ENCODE peak calls at places on chromosomes 16 and 17, in seven cellular contexts. G is cardiac fibroblast, R is WERI-Rb-1, J is right lobe of liver, X is choroid plexus epithelial cell, D is fibroblast of lung, O is MM.1S. S is an unnamed sample.

GRCh38 chr17:31787857-31788570 is 71.0 kb downstream of the COPRS start:
- DNase-seq in J (no peak), R (no peak), X (peak; percentile 84), D (peak; percentile 90), O (no peak), G (peak; percentile 86), S (no peak)

GRCh38 chr16:3282103-3282746 is 1.1 kb upstream of the ZNF263 start:
- DNase-seq in X (no peak), R (peak; percentile 84), O (no peak), D (peak; percentile 82), J (no peak), G (no peak), S (no peak)

GRCh38 chr16:30953511-30954124 is 3.9 kb upstream of the SETD1A start:
- DNase-seq in J (peak; percentile 41), O (peak; percentile 65), R (peak; percentile 88), G (peak; percentile 82), D (peak; percentile 67), X (peak; percentile 89), S (no peak)

GRCh38 chr17:41415411-41415810 is 9.0 kb downstream of the KRT37 start:
- DNase-seq in J (no peak), G (no peak), R (no peak), O (no peak), X (peak; percentile 9), D (no peak), S (no peak)

GRCh38 chr16:15830832-15831451 is 25.9 kb downstream of the MYH11 start:
- DNase-seq in X (no peak), O (no peak), R (no peak), G (no peak), D (no peak), J (no peak), S (no peak)

GRCh38 chr16:30375830-30376229 is 1.2 kb downstream of the MYL11 start:
- DNase-seq in R (no peak), D (no peak), J (no peak), G (no peak), X (no peak), O (no peak), S (no peak)

GRCh38 chr16:14409563-14409962 is 220.5 kb downstream of the PARN start:
- DNase-seq in G (peak; percentile 88), X (peak; percentile 97), J (no peak), R (no peak), O (no peak), D (peak; percentile 96), S (no peak)

GRCh38 chr17:29573558-29573870 is 5.0 kb downstream of the TP53I13 start:
- DNase-seq in O (no peak), R (no peak), D (no peak), J (peak; percentile 23), X (no peak), G (no peak), S (no peak)

GRCh38 chr17:62696256-62696655 is 68.8 kb downstream of the MRC2 start:
- DNase-seq in G (no peak), R (no peak), O (no peak), D (peak; percentile 35), X (no peak), J (no peak), S (no peak)

GRCh38 chr17:20896153-20896649 is 146.6 kb downstream of the USP22 start:
- DNase-seq in R (no peak), D (no peak), G (no peak), X (peak; percentile 27), O (no peak), J (no peak), S (no peak)

GRCh38 chr17:65243838-65244237 is 106.7 kb downstream of the RGS9 start:
- DNase-seq in R (no peak), D (peak; percentile 72), O (no peak), G (peak; percentile 41), J (no peak), X (peak; percentile 36), S (no peak)

GRCh38 chr17:63452979-63453551 is 7.0 kb upstream of the CYB561 start:
- DNase-seq in J (no peak), G (no peak), R (no peak), D (no peak), X (no peak), O (no peak), S (no peak)

GRCh38 chr16:25065899-25066298 is 45.6 kb upstream of the LCMT1 start:
- DNase-seq in G (no peak), X (no peak), D (no peak), O (no peak), R (peak; percentile 33), J (no peak), S (no peak)

GRCh38 chr16:53433930-53434435 is 288 bp upstream of the RBL2 start:
- DNase-seq in O (no peak), G (peak; percentile 88), R (no peak), J (no peak), D (no peak), X (peak; percentile 85), S (no peak)

GRCh38 chr17:9587969-9588656 is 11.7 kb downstream of the CFAP52 start:
- DNase-seq in J (no peak), D (no peak), R (no peak), O (no peak), G (no peak), X (no peak), S (no peak)

GRCh38 chr17:83119987-83120864 is 40.8 kb downstream of the METRNL start:
- DNase-seq in G (no peak), O (peak; percentile 51), R (no peak), D (no peak), J (no peak), X (no peak), S (no peak)

GRCh38 chr17:62098623-62099231 is 33.6 kb upstream of the MED13 start:
- DNase-seq in J (no peak), X (no peak), R (no peak), G (no peak), O (peak; percentile 80), D (no peak), S (no peak)

GRCh38 chr16:15644306-15644961 is 1.5 kb upstream of the MARF1 start:
- DNase-seq in D (peak; percentile 18), X (no peak), G (no peak), O (peak; percentile 36), R (peak; percentile 65), J (no peak), S (no peak)

GRCh38 chr16:66931665-66932064 is 2.5 kb downstream of the CIAO2B start:
- DNase-seq in O (no peak), R (no peak), D (no peak), X (no peak), J (no peak), G (no peak), S (no peak)

GRCh38 chr17:59790936-59791335 is 83.5 kb downstream of the VMP1 start:
- DNase-seq in R (no peak), J (no peak), G (no peak), O (no peak), X (no peak), D (no peak), S (no peak)

GRCh38 chr17:48011405-48012150 is 26.0 kb downstream of the COPZ2 start:
- DNase-seq in R (peak; percentile 90), O (peak; percentile 70), G (peak; percentile 47), D (peak; percentile 35), X (peak; percentile 55), J (no peak), S (no peak)

GRCh38 chr16:80852261-80852872 is 48.0 kb upstream of the CDYL2 start:
- DNase-seq in X (peak; percentile 72), J (no peak), G (peak; percentile 24), D (peak; percentile 17), R (peak; percentile 6), O (peak; percentile 33), S (no peak)

GRCh38 chr17:79007504-79008381 is 1.8 kb downstream of the CANT1 start:
- DNase-seq in X (no peak), O (no peak), G (no peak), D (no peak), R (no peak), J (peak; percentile 15), S (no peak)

GRCh38 chr16:74743668-74744299 is 30.8 kb downstream of the FA2H start:
- DNase-seq in R (no peak), O (no peak), G (peak; percentile 23), X (peak; percentile 51), D (peak; percentile 66), J (peak; percentile 60), S (no peak)

GRCh38 chr17:56320443-56320842 is 167.2 kb downstream of the ANKFN1 start:
- DNase-seq in X (no peak), R (no peak), J (no peak), D (no peak), G (no peak), O (no peak), S (no peak)

GRCh38 chr17:55693244-55694216 is 29.1 kb downstream of the TMEM100 start:
- DNase-seq in O (no peak), J (peak; percentile 56), D (no peak), X (peak; percentile 51), G (peak; percentile 61), R (no peak), S (no peak)

GRCh38 chr17:4956493-4957061 is 5.7 kb downstream of the ENO3 start:
- DNase-seq in G (no peak), X (no peak), O (peak; percentile 39), J (no peak), R (no peak), D (no peak), S (no peak)
- TF ChIP-seq CTCF in G (peak; percentile 22), X (peak; percentile 45), O (peak; percentile 53), J (no peak), R (no peak), D (no peak), S (no peak)

DNA sequence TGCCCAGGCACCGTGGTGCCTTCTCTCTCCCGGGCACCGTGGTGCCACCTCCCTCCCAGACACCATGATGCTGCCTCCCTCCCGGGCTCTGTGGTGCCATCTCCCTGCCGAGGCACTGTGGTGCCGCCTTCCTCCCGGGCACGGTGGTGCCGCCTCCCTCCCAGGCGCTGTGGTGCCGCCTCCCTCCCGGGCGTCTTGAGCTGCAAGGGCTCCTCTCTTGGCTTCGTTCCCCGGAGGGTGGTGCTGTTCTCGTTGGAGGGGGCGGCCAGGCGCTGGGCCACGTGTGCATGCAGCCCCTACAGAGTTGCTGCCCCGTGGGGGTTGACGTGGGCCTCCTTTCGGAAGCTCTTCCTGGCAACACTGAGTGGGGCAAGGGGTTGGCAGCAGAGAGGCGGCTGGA is 8.2 kb downstream of the CENPX start:
- DNase-seq in X (no peak), G (no peak), J (no peak), R (no peak), D (no peak), O (no peak), S (no peak)
- TF ChIP-seq CTCF in X (no peak), G (no peak), J (no peak), R (no peak), D (no peak), O (no peak), S (no peak)

GRCh38 chr16:55623640-55624039 is 32.1 kb upstream of the SLC6A2 start:
- DNase-seq in J (no peak), R (no peak), D (no peak), X (no peak), G (no peak), O (no peak), S (no peak)
- TF ChIP-seq CTCF in J (no peak), R (no peak), D (no peak), X (no peak), G (no peak), O (no peak), S (no peak)

DNA sequence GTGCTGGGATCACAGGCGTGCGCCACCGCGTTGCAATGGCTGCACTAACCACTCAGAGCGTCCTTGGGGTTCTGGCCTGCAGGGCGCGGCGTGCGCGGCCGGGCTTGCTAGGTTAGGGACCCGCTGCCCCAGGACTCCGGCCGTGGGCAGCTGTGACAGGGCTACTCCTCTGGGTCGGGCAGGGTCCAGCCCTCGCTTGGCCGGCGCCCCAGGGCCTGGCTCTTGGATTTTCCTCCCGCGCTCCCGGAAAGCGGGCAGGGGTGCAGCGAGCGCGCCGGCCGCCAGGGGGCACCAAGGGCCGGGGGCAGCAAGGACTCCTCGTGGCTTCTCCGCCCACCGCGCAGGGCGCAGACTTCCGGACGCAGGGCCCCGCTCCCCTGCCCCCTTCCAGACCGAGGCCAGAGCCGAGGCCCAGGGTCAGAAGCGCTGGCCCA is 489 bp downstream of the TLE7 start:
- DNase-seq in G (no peak), X (no peak), J (no peak), O (no peak), D (no peak), R (no peak), S (no peak)
- TF ChIP-seq CTCF in G (peak; percentile 17), X (peak; percentile 7), J (peak; percentile 13), O (no peak), D (no peak), R (no peak), S (no peak)

S was measured in D721Med.